ENCODE peak calls at places on chromosome 1, in six cellular contexts. One of them, this sample, is unnamed.

GRCh38 chr1:171913385-171913784 is 72.1 kb downstream of the DNM3 start:
- DNase-seq in activated CD4-positive, alpha-beta T cell treated with anti-CD3 and anti-CD28 coated beads for 1 hour: no peak
- DNase-seq in central memory CD8-positive, alpha-beta T cell: no peak
- DNase-seq in M059J: peak
- DNase-seq in stimulated activated CD8-positive, alpha-beta memory T cell treated with anti-CD3 and anti-CD28 coated beads, Interleukin-2, amount 100 ng/mL, for 1 hour: no peak
- DNase-seq in fibroblast of lung: peak
- DNase-seq in this sample: peak

GRCh38 chr1:100511773-100512172 is 26.2 kb upstream of the GPR88 start:
- DNase-seq in activated CD4-positive, alpha-beta T cell treated with anti-CD3 and anti-CD28 coated beads for 1 hour: no peak
- DNase-seq in central memory CD8-positive, alpha-beta T cell: no peak
- DNase-seq in M059J: no peak
- DNase-seq in stimulated activated CD8-positive, alpha-beta memory T cell treated with anti-CD3 and anti-CD28 coated beads, Interleukin-2, amount 100 ng/mL, for 1 hour: no peak
- DNase-seq in fibroblast of lung: no peak
- DNase-seq in this sample: no peak

GRCh38 chr1:203823306-203823705 is 27.9 kb downstream of the ZBED6 start:
- DNase-seq in activated CD4-positive, alpha-beta T cell treated with anti-CD3 and anti-CD28 coated beads for 1 hour: no peak
- DNase-seq in central memory CD8-positive, alpha-beta T cell: no peak
- DNase-seq in M059J: no peak
- DNase-seq in stimulated activated CD8-positive, alpha-beta memory T cell treated with anti-CD3 and anti-CD28 coated beads, Interleukin-2, amount 100 ng/mL, for 1 hour: no peak
- DNase-seq in fibroblast of lung: no peak
- DNase-seq in this sample: no peak

GRCh38 chr1:180157108-180157507 is 2.4 kb downstream of the QSOX1 start:
- DNase-seq in activated CD4-positive, alpha-beta T cell treated with anti-CD3 and anti-CD28 coated beads for 1 hour: no peak
- DNase-seq in central memory CD8-positive, alpha-beta T cell: no peak
- DNase-seq in M059J: peak
- DNase-seq in stimulated activated CD8-positive, alpha-beta memory T cell treated with anti-CD3 and anti-CD28 coated beads, Interleukin-2, amount 100 ng/mL, for 1 hour: no peak
- DNase-seq in fibroblast of lung: peak
- DNase-seq in this sample: no peak

GRCh38 chr1:46903481-46903880 is 37.8 kb downstream of the CYP4A11 start:
- DNase-seq in activated CD4-positive, alpha-beta T cell treated with anti-CD3 and anti-CD28 coated beads for 1 hour: no peak
- DNase-seq in central memory CD8-positive, alpha-beta T cell: no peak
- DNase-seq in M059J: no peak
- DNase-seq in stimulated activated CD8-positive, alpha-beta memory T cell treated with anti-CD3 and anti-CD28 coated beads, Interleukin-2, amount 100 ng/mL, for 1 hour: no peak
- DNase-seq in fibroblast of lung: no peak
- DNase-seq in this sample: no peak

GRCh38 chr1:11071463-11072215 is 11.8 kb upstream of the SRM start:
- DNase-seq in activated CD4-positive, alpha-beta T cell treated with anti-CD3 and anti-CD28 coated beads for 1 hour: no peak
- DNase-seq in central memory CD8-positive, alpha-beta T cell: no peak
- DNase-seq in M059J: no peak
- DNase-seq in stimulated activated CD8-positive, alpha-beta memory T cell treated with anti-CD3 and anti-CD28 coated beads, Interleukin-2, amount 100 ng/mL, for 1 hour: no peak
- DNase-seq in fibroblast of lung: no peak
- DNase-seq in this sample: no peak

GRCh38 chr1:184567648-184568047 is 180.8 kb downstream of the C1orf21 start:
- DNase-seq in activated CD4-positive, alpha-beta T cell treated with anti-CD3 and anti-CD28 coated beads for 1 hour: no peak
- DNase-seq in central memory CD8-positive, alpha-beta T cell: no peak
- DNase-seq in M059J: peak
- DNase-seq in stimulated activated CD8-positive, alpha-beta memory T cell treated with anti-CD3 and anti-CD28 coated beads, Interleukin-2, amount 100 ng/mL, for 1 hour: no peak
- DNase-seq in fibroblast of lung: peak
- DNase-seq in this sample: peak

GRCh38 chr1:156821801-156822200 is 5.2 kb upstream of the SH2D2A start:
- DNase-seq in activated CD4-positive, alpha-beta T cell treated with anti-CD3 and anti-CD28 coated beads for 1 hour: no peak
- DNase-seq in central memory CD8-positive, alpha-beta T cell: no peak
- DNase-seq in M059J: peak
- DNase-seq in stimulated activated CD8-positive, alpha-beta memory T cell treated with anti-CD3 and anti-CD28 coated beads, Interleukin-2, amount 100 ng/mL, for 1 hour: no peak
- DNase-seq in fibroblast of lung: peak
- DNase-seq in this sample: peak

GRCh38 chr1:75723989-75724471 is 479 bp upstream of the ACADM start:
- DNase-seq in activated CD4-positive, alpha-beta T cell treated with anti-CD3 and anti-CD28 coated beads for 1 hour: no peak
- DNase-seq in central memory CD8-positive, alpha-beta T cell: no peak
- DNase-seq in M059J: peak
- DNase-seq in stimulated activated CD8-positive, alpha-beta memory T cell treated with anti-CD3 and anti-CD28 coated beads, Interleukin-2, amount 100 ng/mL, for 1 hour: peak
- DNase-seq in fibroblast of lung: peak
- DNase-seq in this sample: peak

GRCh38 chr1:30919025-30919881 is 10.7 kb upstream of the SDC3 start:
- DNase-seq in activated CD4-positive, alpha-beta T cell treated with anti-CD3 and anti-CD28 coated beads for 1 hour: no peak
- DNase-seq in central memory CD8-positive, alpha-beta T cell: no peak
- DNase-seq in M059J: peak
- DNase-seq in stimulated activated CD8-positive, alpha-beta memory T cell treated with anti-CD3 and anti-CD28 coated beads, Interleukin-2, amount 100 ng/mL, for 1 hour: no peak
- DNase-seq in fibroblast of lung: peak
- DNase-seq in this sample: peak

GRCh38 chr1:66489972-66490601 is 43.9 kb upstream of the SGIP1 start:
- DNase-seq in activated CD4-positive, alpha-beta T cell treated with anti-CD3 and anti-CD28 coated beads for 1 hour: no peak
- DNase-seq in central memory CD8-positive, alpha-beta T cell: no peak
- DNase-seq in M059J: peak
- DNase-seq in stimulated activated CD8-positive, alpha-beta memory T cell treated with anti-CD3 and anti-CD28 coated beads, Interleukin-2, amount 100 ng/mL, for 1 hour: no peak
- DNase-seq in fibroblast of lung: no peak
- DNase-seq in this sample: peak

GRCh38 chr1:112798293-112798692 is 83.2 kb upstream of the PPM1J start:
- DNase-seq in activated CD4-positive, alpha-beta T cell treated with anti-CD3 and anti-CD28 coated beads for 1 hour: no peak
- DNase-seq in central memory CD8-positive, alpha-beta T cell: no peak
- DNase-seq in M059J: no peak
- DNase-seq in stimulated activated CD8-positive, alpha-beta memory T cell treated with anti-CD3 and anti-CD28 coated beads, Interleukin-2, amount 100 ng/mL, for 1 hour: no peak
- DNase-seq in fibroblast of lung: no peak
- DNase-seq in this sample: no peak

GRCh38 chr1:209434066-209434465 is 149.4 kb upstream of the CAMK1G start:
- DNase-seq in activated CD4-positive, alpha-beta T cell treated with anti-CD3 and anti-CD28 coated beads for 1 hour: no peak
- DNase-seq in central memory CD8-positive, alpha-beta T cell: no peak
- DNase-seq in M059J: peak
- DNase-seq in stimulated activated CD8-positive, alpha-beta memory T cell treated with anti-CD3 and anti-CD28 coated beads, Interleukin-2, amount 100 ng/mL, for 1 hour: no peak
- DNase-seq in fibroblast of lung: peak
- DNase-seq in this sample: peak

GRCh38 chr1:13702425-13703127 is 2.6 kb downstream of the PRDM2 start:
- DNase-seq in activated CD4-positive, alpha-beta T cell treated with anti-CD3 and anti-CD28 coated beads for 1 hour: peak
- DNase-seq in central memory CD8-positive, alpha-beta T cell: peak
- DNase-seq in M059J: no peak
- DNase-seq in stimulated activated CD8-positive, alpha-beta memory T cell treated with anti-CD3 and anti-CD28 coated beads, Interleukin-2, amount 100 ng/mL, for 1 hour: peak
- DNase-seq in fibroblast of lung: no peak
- DNase-seq in this sample: no peak

GRCh38 chr1:221217029-221217428 is 337.8 kb downstream of the HLX start:
- DNase-seq in activated CD4-positive, alpha-beta T cell treated with anti-CD3 and anti-CD28 coated beads for 1 hour: no peak
- DNase-seq in central memory CD8-positive, alpha-beta T cell: no peak
- DNase-seq in M059J: peak
- DNase-seq in stimulated activated CD8-positive, alpha-beta memory T cell treated with anti-CD3 and anti-CD28 coated beads, Interleukin-2, amount 100 ng/mL, for 1 hour: no peak
- DNase-seq in fibroblast of lung: peak
- DNase-seq in this sample: peak

GRCh38 chr1:235253219-235253640 is 74.7 kb downstream of the ARID4B start:
- DNase-seq in activated CD4-positive, alpha-beta T cell treated with anti-CD3 and anti-CD28 coated beads for 1 hour: peak
- DNase-seq in central memory CD8-positive, alpha-beta T cell: peak
- DNase-seq in M059J: peak
- DNase-seq in stimulated activated CD8-positive, alpha-beta memory T cell treated with anti-CD3 and anti-CD28 coated beads, Interleukin-2, amount 100 ng/mL, for 1 hour: peak
- DNase-seq in fibroblast of lung: peak
- DNase-seq in this sample: peak

GRCh38 chr1:226575436-226576390 is 27.1 kb downstream of the STUM start:
- DNase-seq in activated CD4-positive, alpha-beta T cell treated with anti-CD3 and anti-CD28 coated beads for 1 hour: no peak
- DNase-seq in central memory CD8-positive, alpha-beta T cell: no peak
- DNase-seq in M059J: no peak
- DNase-seq in stimulated activated CD8-positive, alpha-beta memory T cell treated with anti-CD3 and anti-CD28 coated beads, Interleukin-2, amount 100 ng/mL, for 1 hour: no peak
- DNase-seq in fibroblast of lung: no peak
- DNase-seq in this sample: no peak

GRCh38 chr1:114010433-114011184 is 31.3 kb downstream of the OLFML3 start:
- DNase-seq in activated CD4-positive, alpha-beta T cell treated with anti-CD3 and anti-CD28 coated beads for 1 hour: no peak
- DNase-seq in central memory CD8-positive, alpha-beta T cell: no peak
- DNase-seq in M059J: no peak
- DNase-seq in stimulated activated CD8-positive, alpha-beta memory T cell treated with anti-CD3 and anti-CD28 coated beads, Interleukin-2, amount 100 ng/mL, for 1 hour: no peak
- DNase-seq in fibroblast of lung: no peak
- DNase-seq in this sample: no peak

GRCh38 chr1:113041569-113042335 is 31.2 kb upstream of the LRIG2 start:
- DNase-seq in activated CD4-positive, alpha-beta T cell treated with anti-CD3 and anti-CD28 coated beads for 1 hour: no peak
- DNase-seq in central memory CD8-positive, alpha-beta T cell: no peak
- DNase-seq in M059J: no peak
- DNase-seq in stimulated activated CD8-positive, alpha-beta memory T cell treated with anti-CD3 and anti-CD28 coated beads, Interleukin-2, amount 100 ng/mL, for 1 hour: no peak
- DNase-seq in fibroblast of lung: no peak
- DNase-seq in this sample: no peak

GRCh38 chr1:21884456-21885235 is 52.5 kb downstream of the HSPG2 start:
- DNase-seq in activated CD4-positive, alpha-beta T cell treated with anti-CD3 and anti-CD28 coated beads for 1 hour: no peak
- DNase-seq in central memory CD8-positive, alpha-beta T cell: no peak
- DNase-seq in M059J: no peak
- DNase-seq in stimulated activated CD8-positive, alpha-beta memory T cell treated with anti-CD3 and anti-CD28 coated beads, Interleukin-2, amount 100 ng/mL, for 1 hour: no peak
- DNase-seq in fibroblast of lung: no peak
- DNase-seq in this sample: no peak

GRCh38 chr1:17895986-17896385 is 140.9 kb downstream of the ACTL8 start:
- DNase-seq in activated CD4-positive, alpha-beta T cell treated with anti-CD3 and anti-CD28 coated beads for 1 hour: no peak
- DNase-seq in central memory CD8-positive, alpha-beta T cell: no peak
- DNase-seq in M059J: no peak
- DNase-seq in stimulated activated CD8-positive, alpha-beta memory T cell treated with anti-CD3 and anti-CD28 coated beads, Interleukin-2, amount 100 ng/mL, for 1 hour: no peak
- DNase-seq in fibroblast of lung: no peak
- DNase-seq in this sample: no peak

GRCh38 chr1:45929257-45929687 is 125.9 kb downstream of the MAST2 start:
- DNase-seq in activated CD4-positive, alpha-beta T cell treated with anti-CD3 and anti-CD28 coated beads for 1 hour: no peak
- DNase-seq in central memory CD8-positive, alpha-beta T cell: no peak
- DNase-seq in M059J: peak
- DNase-seq in stimulated activated CD8-positive, alpha-beta memory T cell treated with anti-CD3 and anti-CD28 coated beads, Interleukin-2, amount 100 ng/mL, for 1 hour: no peak
- DNase-seq in fibroblast of lung: peak
- DNase-seq in this sample: peak

GRCh38 chr1:121586369-121587229 is 401.8 kb downstream of the SRGAP2C start:
- DNase-seq in activated CD4-positive, alpha-beta T cell treated with anti-CD3 and anti-CD28 coated beads for 1 hour: no peak
- DNase-seq in central memory CD8-positive, alpha-beta T cell: no peak
- DNase-seq in M059J: peak
- DNase-seq in stimulated activated CD8-positive, alpha-beta memory T cell treated with anti-CD3 and anti-CD28 coated beads, Interleukin-2, amount 100 ng/mL, for 1 hour: no peak
- DNase-seq in fibroblast of lung: no peak
- DNase-seq in this sample: peak

This sample was measured in cardiac fibroblast.